ENCODE peak calls at places on chromosomes 6 and 20, in nine cellular contexts. Z is transverse colon, L is GM06990, Y is lower leg skin, O is RWPE1, V is HCT116, E is uterus, G is esophagus squamous epithelium, R is fibroblast of mammary gland. I is an unnamed sample.

GRCh38 chr6:46655803-46656202 is 3.0 kb downstream of the SLC25A27 start:
- DNase-seq in V (peak), E (no peak), L (no peak), R (no peak), O (no peak), G (no peak), Z (no peak), Y (no peak), I (peak)

GRCh38 chr20:61744691-61745396 is 320.8 kb downstream of the TAF4 start:
- DNase-seq in V (no peak), R (peak), O (no peak), Y (no peak), L (no peak), Z (no peak), G (no peak), E (no peak), I (no peak)

GRCh38 chr20:8020314-8021079 is 936 bp upstream of the TMX4 start:
- DNase-seq in O (no peak), R (no peak), Z (no peak), E (no peak), L (peak), G (no peak), Y (no peak), V (no peak), I (no peak)

GRCh38 chr20:49964964-49965780 is 17.6 kb upstream of the SNAI1 start:
- DNase-seq in Z (peak), L (no peak), R (no peak), V (peak), G (no peak), O (peak), Y (no peak), E (no peak), I (peak)

GRCh38 chr6:163984446-163984936 is 570.0 kb downstream of the QKI start:
- DNase-seq in E (no peak), Z (no peak), L (no peak), Y (no peak), V (no peak), G (no peak), R (no peak), O (no peak), I (no peak)

GRCh38 chr6:116278853-116279231 is 888 bp downstream of the TSPYL1 start:
- DNase-seq in E (peak), G (no peak), O (peak), Y (peak), R (peak), V (no peak), L (no peak), Z (no peak), I (no peak)

GRCh38 chr6:67244037-67244436 is 1391.0 kb upstream of the ADGRB3 start:
- DNase-seq in G (no peak), L (no peak), E (no peak), Y (no peak), Z (no peak), V (no peak), R (no peak), O (no peak), I (no peak)

GRCh38 chr20:45209924-45210323 is 3.1 kb downstream of the SEMG1 start:
- DNase-seq in Z (no peak), E (no peak), O (no peak), R (no peak), V (no peak), Y (no peak), G (no peak), L (no peak), I (no peak)

GRCh38 chr6:146909376-146909775 is 294.8 kb upstream of the STXBP5 start:
- DNase-seq in E (no peak), O (no peak), V (no peak), G (no peak), R (no peak), L (no peak), Y (no peak), Z (no peak), I (no peak)

GRCh38 chr6:41594766-41595165 is 43.5 kb upstream of the MDFI start:
- DNase-seq in G (no peak), V (no peak), R (no peak), L (no peak), O (no peak), Y (no peak), E (no peak), Z (no peak), I (no peak)

GRCh38 chr20:25309395-25310267 is 61.7 kb downstream of the PYGB start:
- DNase-seq in E (peak), O (peak), Z (peak), G (no peak), R (peak), Y (no peak), V (peak), L (no peak), I (no peak)

GRCh38 chr6:2376429-2377355 is 131.3 kb upstream of the GMDS start:
- DNase-seq in Z (peak), Y (no peak), L (no peak), R (peak), V (peak), G (no peak), O (peak), E (no peak), I (no peak)

DNA sequence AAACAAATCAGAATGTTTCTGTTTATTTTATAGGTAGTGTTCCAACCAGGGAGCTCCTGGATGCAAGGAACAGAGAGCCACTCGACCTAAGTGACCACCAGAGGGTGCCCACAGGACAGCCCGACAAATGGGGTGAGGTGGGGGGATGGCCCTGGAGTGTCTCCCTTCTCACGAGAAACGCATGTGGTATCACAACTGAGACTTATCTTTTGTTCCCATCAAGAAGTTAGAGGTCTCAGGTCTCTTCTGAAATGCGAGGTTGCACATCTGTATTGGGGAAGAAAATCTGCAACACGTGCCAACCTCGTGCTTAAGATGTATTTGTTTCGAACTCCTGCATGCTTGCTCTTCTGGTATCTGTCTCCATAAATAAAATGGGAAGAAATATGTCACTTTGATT is 104.0 kb downstream of the ISM1 start:
- DNase-seq in L (no peak), E (no peak), O (no peak), G (no peak), Y (no peak), R (peak), Z (no peak), V (peak), I (peak)
- TF ChIP-seq CTCF in L (peak), E (no peak), O (peak), G (no peak), Y (no peak), R (peak), Z (peak), V (peak), I (peak)

GRCh38 chr6:20403080-20403765 is 1.5 kb downstream of the E2F3 start:
- DNase-seq in Y (peak), R (peak), E (peak), O (peak), Z (peak), V (peak), G (peak), L (peak), I (peak)

GRCh38 chr6:20401403-20402180 is at the start of gene E2F3:
- DNase-seq in V (peak), L (peak), E (peak), R (peak), Y (peak), G (peak), O (peak), Z (peak), I (peak)

GRCh38 chr6:20403766-20404640 is 2.3 kb downstream of the E2F3 start:
- DNase-seq in O (peak), L (no peak), V (peak), Y (peak), Z (peak), G (no peak), E (peak), R (peak), I (peak)

GRCh38 chr6:20402181-20403079 is 751 bp downstream of the E2F3 start:
- DNase-seq in V (peak), Z (peak), Y (peak), G (peak), E (peak), R (peak), O (peak), L (peak), I (peak)

GRCh38 chr6:20404641-20405032 is 3.0 kb downstream of the E2F3 start:
- DNase-seq in O (peak), R (peak), E (peak), Z (peak), V (peak), G (peak), Y (no peak), L (peak), I (peak)
- TF ChIP-seq CTCF in O (peak), R (peak), E (peak), Z (peak), V (peak), G (no peak), Y (no peak), L (peak), I (peak)

GRCh38 chr20:35974256-35974655 is 5.9 kb downstream of the CNBD2 start:
- DNase-seq in Z (no peak), G (no peak), L (no peak), Y (no peak), O (no peak), R (no peak), V (no peak), E (no peak), I (no peak)
- TF ChIP-seq CTCF in Z (no peak), G (no peak), L (no peak), Y (no peak), O (no peak), R (no peak), V (no peak), E (no peak), I (no peak)

DNA sequence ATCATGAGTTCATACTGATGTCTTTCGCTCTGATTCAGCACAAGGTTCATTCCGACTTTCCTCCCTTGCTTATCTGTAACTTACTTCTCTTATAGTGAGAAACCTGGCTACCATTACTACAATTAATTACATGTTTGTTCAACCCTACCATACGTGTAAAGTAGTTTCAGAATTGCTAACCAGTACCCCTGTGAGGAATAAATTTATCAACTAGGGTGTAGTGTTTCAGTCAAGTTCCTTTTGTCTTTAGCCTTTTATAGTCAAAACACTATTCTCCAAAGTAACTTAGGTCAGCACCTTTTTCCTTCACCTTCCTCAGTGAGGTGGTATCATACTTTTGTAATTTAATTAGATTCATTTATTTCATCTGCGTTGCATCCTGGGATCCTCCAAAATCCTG is 64.9 kb downstream of the MAP3K4 start:
- DNase-seq in E (no peak), V (no peak), Y (no peak), O (no peak), L (peak), Z (no peak), G (no peak), R (no peak), I (no peak)
- TF ChIP-seq CTCF in E (no peak), V (no peak), Y (no peak), O (no peak), L (no peak), Z (no peak), G (no peak), R (no peak), I (no peak)